ENCODE peak calls at places on chromosomes 5 and 9, in five cellular contexts. One of them, this sample, is unnamed.

GRCh38 chr5:141963706-141964105 is 5.2 kb upstream of the RNF14 start:
- DNase-seq in Calu3: no peak
- DNase-seq in IMR-90: no peak
- DNase-seq in H9: no peak
- DNase-seq in NCI-H524 treated with DMSO at 0.1 percent for 48 hours: no peak
- DNase-seq in this sample: no peak

GRCh38 chr5:138849439-138849838 is 25.7 kb downstream of the LRRTM2 start:
- DNase-seq in Calu3: no peak
- DNase-seq in IMR-90: peak
- DNase-seq in H9: no peak
- DNase-seq in NCI-H524 treated with DMSO at 0.1 percent for 48 hours: no peak
- DNase-seq in this sample: no peak

GRCh38 chr5:113025596-113025995 is 49.0 kb downstream of the DCP2 start:
- DNase-seq in Calu3: no peak
- DNase-seq in IMR-90: no peak
- DNase-seq in H9: no peak
- DNase-seq in NCI-H524 treated with DMSO at 0.1 percent for 48 hours: no peak
- DNase-seq in this sample: no peak

GRCh38 chr5:19880859-19881436 is 107.1 kb downstream of the CDH18 start:
- DNase-seq in Calu3: peak
- DNase-seq in IMR-90: no peak
- DNase-seq in H9: no peak
- DNase-seq in NCI-H524 treated with DMSO at 0.1 percent for 48 hours: no peak
- DNase-seq in this sample: no peak

GRCh38 chr5:25688156-25688555 is 1043.4 kb upstream of the CDH10 start:
- DNase-seq in Calu3: no peak
- DNase-seq in IMR-90: no peak
- DNase-seq in H9: no peak
- DNase-seq in NCI-H524 treated with DMSO at 0.1 percent for 48 hours: no peak
- DNase-seq in this sample: no peak

GRCh38 chr9:113361304-113362018 is 12.1 kb downstream of the BSPRY start:
- DNase-seq in Calu3: no peak
- DNase-seq in IMR-90: peak
- DNase-seq in H9: no peak
- DNase-seq in NCI-H524 treated with DMSO at 0.1 percent for 48 hours: no peak
- DNase-seq in this sample: no peak

GRCh38 chr5:2136728-2137333 is 254.1 kb upstream of the IRX4 start:
- DNase-seq in Calu3: no peak
- DNase-seq in IMR-90: no peak
- DNase-seq in H9: peak
- DNase-seq in NCI-H524 treated with DMSO at 0.1 percent for 48 hours: no peak
- DNase-seq in this sample: no peak

GRCh38 chr5:11531805-11532204 is 372.4 kb downstream of the CTNND2 start:
- DNase-seq in Calu3: no peak
- DNase-seq in IMR-90: no peak
- DNase-seq in H9: no peak
- DNase-seq in NCI-H524 treated with DMSO at 0.1 percent for 48 hours: no peak
- DNase-seq in this sample: no peak

GRCh38 chr9:84785766-84786547 is 116.4 kb downstream of the NTRK2 start:
- DNase-seq in Calu3: no peak
- DNase-seq in IMR-90: no peak
- DNase-seq in H9: no peak
- DNase-seq in NCI-H524 treated with DMSO at 0.1 percent for 48 hours: no peak
- DNase-seq in this sample: no peak

GRCh38 chr5:179930788-179931473 is 23.2 kb upstream of the TBC1D9B start:
- DNase-seq in Calu3: no peak
- DNase-seq in IMR-90: no peak
- DNase-seq in H9: no peak
- DNase-seq in NCI-H524 treated with DMSO at 0.1 percent for 48 hours: no peak
- DNase-seq in this sample: no peak

GRCh38 chr5:61069150-61069549 is 93.1 kb downstream of the SMIM15 start:
- DNase-seq in Calu3: no peak
- DNase-seq in IMR-90: no peak
- DNase-seq in H9: no peak
- DNase-seq in NCI-H524 treated with DMSO at 0.1 percent for 48 hours: no peak
- DNase-seq in this sample: no peak

GRCh38 chr9:127537014-127537413 is 75.1 kb upstream of the STXBP1 start:
- DNase-seq in Calu3: no peak
- DNase-seq in IMR-90: peak
- DNase-seq in H9: no peak
- DNase-seq in NCI-H524 treated with DMSO at 0.1 percent for 48 hours: peak
- DNase-seq in this sample: no peak

This sample was measured in SJSA1.